ENCODE peak calls at places on chromosomes 2 and 18, in eight cellular contexts. O is BE2C; T is stimulated activated CD4-positive, alpha-beta T cell treated with anti-CD3 and anti-CD28 coated beads, Interleukin-2, amount 100 ng/mL, for 24 hours; J is mucosa of gallbladder; U is HTR-8/SVneo; R is HFF-Myc; L is AG08395; Q is mesothelial cell of epicardium. M is an unnamed sample.

GRCh38 chr2:182220318-182220717 is 206.5 kb downstream of the PDE1A start:
- DNase-seq in O (no peak), T (no peak), J (no peak), U (no peak), R (no peak), L (no peak), Q (no peak), M (no peak)

GRCh38 chr18:63000839-63001238 is 285.5 kb downstream of the PHLPP1 start:
- DNase-seq in O (no peak), T (no peak), J (peak), U (no peak), R (no peak), L (no peak), Q (no peak), M (no peak)

GRCh38 chr18:32688821-32689220 is 84.0 kb downstream of the KLHL14 start:
- DNase-seq in O (no peak), T (no peak), J (no peak), U (no peak), R (no peak), L (no peak), Q (no peak), M (no peak)

GRCh38 chr18:55404811-55405654 is 183.0 kb downstream of the TCF4 start:
- DNase-seq in O (no peak), T (no peak), J (no peak), U (no peak), R (no peak), L (no peak), Q (no peak), M (no peak)

GRCh38 chr18:44520981-44521672 is 159.6 kb upstream of the SETBP1 start:
- DNase-seq in O (no peak), T (no peak), J (no peak), U (no peak), R (no peak), L (peak), Q (no peak), M (no peak)

GRCh38 chr2:88606371-88607030 is 20.8 kb downstream of the EIF2AK3 start:
- DNase-seq in O (no peak), T (no peak), J (no peak), U (no peak), R (no peak), L (no peak), Q (no peak), M (no peak)

GRCh38 chr2:96602330-96602823 is 35.7 kb downstream of the KANSL3 start:
- DNase-seq in O (no peak), T (no peak), J (no peak), U (no peak), R (no peak), L (no peak), Q (no peak), M (peak)

GRCh38 chr2:11417946-11418585 is 47.9 kb downstream of the E2F6 start:
- DNase-seq in O (no peak), T (no peak), J (no peak), U (no peak), R (peak), L (no peak), Q (no peak), M (no peak)

GRCh38 chr2:17160594-17160993 is 357.6 kb downstream of the RAD51AP2 start:
- DNase-seq in O (no peak), T (no peak), J (no peak), U (no peak), R (no peak), L (no peak), Q (no peak), M (no peak)

GRCh38 chr2:169093535-169093934 is 24.2 kb downstream of the DHRS9 start:
- DNase-seq in O (no peak), T (no peak), J (no peak), U (no peak), R (no peak), L (no peak), Q (no peak), M (no peak)

GRCh38 chr2:231393149-231394131 is 2.1 kb upstream of the B3GNT7 start:
- DNase-seq in O (no peak), T (no peak), J (no peak), U (no peak), R (no peak), L (no peak), Q (no peak), M (no peak)

GRCh38 chr2:10831387-10831985 is 18.9 kb upstream of the PDIA6 start:
- DNase-seq in O (no peak), T (no peak), J (no peak), U (no peak), R (no peak), L (no peak), Q (no peak), M (no peak)

GRCh38 chr2:181985632-181986205 is at the start of gene PPP1R1C:
- DNase-seq in O (no peak), T (no peak), J (no peak), U (no peak), R (no peak), L (no peak), Q (no peak), M (no peak)

GRCh38 chr18:31683968-31684278 is 458 bp downstream of the B4GALT6 start:
- DNase-seq in O (no peak), T (no peak), J (no peak), U (no peak), R (no peak), L (no peak), Q (no peak), M (no peak)

GRCh38 chr2:189179607-189179979 is at the start of gene COL5A2:
- DNase-seq in O (no peak), T (no peak), J (peak), U (peak), R (peak), L (peak), Q (no peak), M (no peak)

GRCh38 chr18:23386317-23386716 is 66.8 kb upstream of the RIOK3 start:
- DNase-seq in O (no peak), T (no peak), J (no peak), U (no peak), R (no peak), L (no peak), Q (no peak), M (no peak)

GRCh38 chr2:160039166-160039903 is 23.1 kb downstream of the PLA2R1 start:
- DNase-seq in O (no peak), T (no peak), J (peak), U (peak), R (no peak), L (no peak), Q (no peak), M (peak)

GRCh38 chr18:79540914-79541301 is 138.7 kb upstream of the CTDP1 start:
- DNase-seq in O (no peak), T (no peak), J (no peak), U (no peak), R (no peak), L (no peak), Q (no peak), M (no peak)

GRCh38 chr2:74597456-74597855 is 42.9 kb downstream of the DOK1 start:
- DNase-seq in O (no peak), T (no peak), J (no peak), U (no peak), R (peak), L (no peak), Q (no peak), M (peak)

GRCh38 chr2:104866883-104867350 is 13.0 kb downstream of the POU3F3 start:
- DNase-seq in O (no peak), T (no peak), J (no peak), U (no peak), R (no peak), L (no peak), Q (no peak), M (no peak)

GRCh38 chr2:164754157-164755093 is 87.2 kb downstream of the COBLL1 start:
- DNase-seq in O (no peak), T (no peak), J (no peak), U (no peak), R (no peak), L (no peak), Q (no peak), M (no peak)

GRCh38 chr2:6916736-6917070 is 509 bp upstream of the RNF144A start:
- DNase-seq in O (no peak), T (no peak), J (no peak), U (no peak), R (no peak), L (no peak), Q (no peak), M (no peak)

GRCh38 chr18:29225351-29225750 is 1048.4 kb upstream of the CDH2 start:
- DNase-seq in O (no peak), T (no peak), J (no peak), U (no peak), R (no peak), L (no peak), Q (no peak), M (no peak)

GRCh38 chr2:64492272-64492671 is 31.9 kb upstream of the AFTPH start:
- DNase-seq in O (no peak), T (no peak), J (no peak), U (no peak), R (no peak), L (no peak), Q (no peak), M (no peak)

GRCh38 chr18:50869150-50869549 is 9.8 kb upstream of the ME2 start:
- DNase-seq in O (no peak), T (no peak), J (no peak), U (no peak), R (no peak), L (no peak), Q (no peak), M (peak)

GRCh38 chr2:175461839-175462238 is 280.3 kb upstream of the ATP5MC3 start:
- DNase-seq in O (no peak), T (no peak), J (no peak), U (no peak), R (no peak), L (no peak), Q (no peak), M (peak)

GRCh38 chr2:205914736-205915510 is 171.1 kb downstream of the INO80D start:
- DNase-seq in O (no peak), T (no peak), J (no peak), U (no peak), R (no peak), L (no peak), Q (no peak), M (no peak)

GRCh38 chr2:216829533-216829932 is 30.3 kb downstream of the TNP1 start:
- DNase-seq in O (peak), T (no peak), J (peak), U (peak), R (peak), L (peak), Q (no peak), M (peak)

GRCh38 chr18:37270046-37270665 is 295.4 kb downstream of the CELF4 start:
- DNase-seq in O (no peak), T (peak), J (peak), U (peak), R (peak), L (peak), Q (peak), M (no peak)

GRCh38 chr2:149994057-149994728 is 406.6 kb upstream of the MMADHC start:
- DNase-seq in O (no peak), T (no peak), J (no peak), U (peak), R (peak), L (peak), Q (no peak), M (peak)

GRCh38 chr2:16047701-16048100 is 107.4 kb downstream of the MYCN start:
- DNase-seq in O (no peak), T (no peak), J (no peak), U (no peak), R (no peak), L (no peak), Q (no peak), M (no peak)

GRCh38 chr2:558879-559278 is 118.3 kb downstream of the TMEM18 start:
- DNase-seq in O (no peak), T (no peak), J (no peak), U (no peak), R (no peak), L (no peak), Q (no peak), M (no peak)

GRCh38 chr2:133674433-133675331 is 106.4 kb upstream of the NCKAP5 start:
- DNase-seq in O (peak), T (no peak), J (peak), U (peak), R (peak), L (peak), Q (peak), M (peak)

GRCh38 chr2:190156750-190157277 is 94.3 kb upstream of the MSTN start:
- DNase-seq in O (no peak), T (no peak), J (no peak), U (no peak), R (no peak), L (no peak), Q (no peak), M (no peak)